ENCODE peak calls at places on chromosomes 7 and 10, in six cellular contexts. E is heart left ventricle, Q is fibroblast of pulmonary artery, T is GM13976, J is natural killer cell, Y is fibroblast of mammary gland. A is an unnamed sample.

GRCh38 chr10:24718031-24718855 is 5.4 kb downstream of the ARHGAP21 start:
- DNase-seq in E (no peak), Q (peak; percentile 86), T (no peak), J (no peak), Y (peak; percentile 87), A (no peak)

GRCh38 chr7:137968890-137969289 is 33.0 kb downstream of the CREB3L2 start:
- DNase-seq in E (no peak), Q (no peak), T (no peak), J (no peak), Y (no peak), A (no peak)

GRCh38 chr10:31871266-31871887 is 57.3 kb downstream of the ARHGAP12 start:
- DNase-seq in E (no peak), Q (no peak), T (no peak), J (no peak), Y (no peak), A (no peak)

GRCh38 chr10:86350897-86351296 is 15.7 kb downstream of the GRID1 start:
- DNase-seq in E (no peak), Q (no peak), T (no peak), J (no peak), Y (no peak), A (no peak)

GRCh38 chr7:120654241-120654640 is 203.7 kb downstream of the TSPAN12 start:
- DNase-seq in E (no peak), Q (no peak), T (no peak), J (no peak), Y (no peak), A (no peak)

GRCh38 chr10:663844-664243 is 25.6 kb downstream of the DIP2C start:
- DNase-seq in E (no peak), Q (no peak), T (no peak), J (no peak), Y (no peak), A (no peak)

GRCh38 chr7:47482013-47482761 is 99.7 kb downstream of the TNS3 start:
- DNase-seq in E (peak; percentile 67), Q (peak; percentile 83), T (peak; percentile 49), J (no peak), Y (peak; percentile 96), A (peak; percentile 36)

GRCh38 chr10:125999694-126000093 is 103.3 kb downstream of the FANK1 start:
- DNase-seq in E (no peak), Q (no peak), T (no peak), J (no peak), Y (no peak), A (no peak)

DNA sequence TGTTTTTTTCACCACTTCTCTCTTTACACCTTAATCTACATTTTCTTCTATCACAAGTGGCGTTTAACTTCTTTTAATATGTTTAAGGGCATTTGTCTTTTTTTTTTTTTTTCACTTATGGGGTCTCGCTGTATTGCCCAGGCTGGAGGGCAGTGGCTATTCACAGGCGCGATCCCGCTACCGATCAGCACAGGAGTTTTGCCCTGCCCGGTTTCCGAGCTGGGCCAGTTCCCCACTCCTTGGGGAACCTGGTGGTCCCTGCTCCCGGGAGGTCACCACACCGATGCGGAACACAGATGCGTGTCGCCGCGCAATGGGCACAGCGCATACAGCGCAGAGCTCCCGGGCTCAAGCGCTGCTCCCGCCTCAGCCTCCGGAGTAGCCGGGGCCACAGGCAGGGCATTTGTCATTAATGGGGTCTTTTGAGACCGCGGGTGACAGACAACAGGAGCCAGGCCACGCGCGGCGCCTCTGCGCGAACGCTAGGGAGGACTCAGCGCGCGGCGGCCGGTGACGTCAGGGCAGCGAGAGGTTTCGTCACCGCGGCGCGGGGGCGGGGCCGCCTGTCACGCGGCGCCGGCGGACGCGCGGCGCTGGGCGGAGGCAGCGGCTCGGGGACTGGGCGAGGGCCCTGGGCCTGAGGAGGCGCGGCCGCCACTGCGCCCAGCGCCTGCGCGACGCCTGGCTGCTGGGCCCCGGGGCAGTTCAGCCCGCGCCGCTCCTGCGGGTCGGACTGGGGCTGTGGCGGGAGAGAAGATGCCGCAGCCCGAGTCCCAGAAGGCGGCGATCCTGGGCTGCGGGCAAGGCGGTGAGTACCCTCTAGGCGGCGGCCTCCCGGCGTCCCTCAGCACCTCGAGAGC is at the start of gene GALNT11:
- DNase-seq in E (peak; percentile 91), Q (peak; percentile 86), T (peak; percentile 96), J (peak; percentile 95), Y (peak; percentile 77), A (peak; percentile 96)
- TF ChIP-seq CTCF in E (peak; percentile 45), Q (peak; percentile 19), T (peak; percentile 22), J (no peak), Y (no peak), A (no peak)

DNA sequence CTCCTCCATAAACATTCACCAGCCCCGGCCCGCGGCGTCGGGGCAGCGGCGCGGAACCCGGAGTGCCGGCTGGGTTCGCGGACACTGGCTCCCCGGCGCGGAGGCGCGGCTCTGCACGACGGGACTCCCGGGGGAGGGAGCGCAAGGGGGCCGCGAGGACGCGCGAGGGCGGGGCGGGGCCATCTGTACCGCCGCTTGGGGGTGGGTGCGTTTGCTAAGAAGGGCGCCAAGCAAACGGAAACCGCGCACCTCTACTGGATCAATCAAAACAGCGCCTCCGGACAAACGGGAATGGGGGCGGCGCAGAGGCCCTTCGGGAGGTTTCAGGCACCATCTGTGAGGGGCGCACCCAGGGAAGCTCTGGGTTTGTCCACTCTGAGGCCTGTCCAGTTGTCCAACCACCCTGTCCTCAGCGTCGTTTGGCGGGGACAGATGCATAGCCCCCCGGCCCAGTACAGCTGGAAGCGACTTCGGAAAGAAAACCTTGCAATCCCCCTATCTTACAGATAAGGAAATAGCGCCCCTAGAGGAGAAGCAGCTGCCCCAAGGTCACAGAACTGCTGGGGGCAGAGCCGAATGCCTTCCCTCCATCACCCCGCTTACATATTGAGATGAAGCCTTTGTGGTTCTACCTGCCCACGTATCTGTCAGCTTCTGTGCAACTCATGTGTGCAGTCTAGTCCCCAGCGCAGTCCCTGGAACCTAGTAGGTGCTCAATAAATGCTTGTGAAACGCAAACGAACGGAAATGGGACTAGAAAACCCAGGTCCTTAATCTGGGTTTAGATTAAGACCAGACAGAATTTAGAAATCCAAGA is 10.7 kb upstream of the SLIT1 start:
- DNase-seq in E (peak; percentile 59), Q (peak; percentile 46), T (peak; percentile 83), J (peak; percentile 35), Y (peak; percentile 54), A (peak; percentile 89)
- TF ChIP-seq CTCF in E (peak; percentile 39), Q (peak; percentile 70), T (peak; percentile 67), J (peak; percentile 87), Y (peak; percentile 80), A (peak; percentile 66)

GRCh38 chr7:133082390-133082766 is 488 bp upstream of the CHCHD3 start:
- DNase-seq in E (no peak), Q (no peak), T (no peak), J (no peak), Y (no peak), A (no peak)
- TF ChIP-seq CTCF in E (no peak), Q (no peak), T (no peak), J (no peak), Y (no peak), A (no peak)

GRCh38 chr7:30851651-30852359 is 59.8 kb upstream of the AQP1 start:
- DNase-seq in E (no peak), Q (no peak), T (no peak), J (no peak), Y (peak; percentile 40), A (no peak)
- TF ChIP-seq CTCF in E (no peak), Q (no peak), T (no peak), J (no peak), Y (no peak), A (no peak)

GRCh38 chr7:3695602-3696001 is 394.6 kb downstream of the SDK1 start:
- DNase-seq in E (no peak), Q (peak; percentile 14), T (no peak), J (no peak), Y (peak; percentile 15), A (no peak)
- TF ChIP-seq CTCF in E (no peak), Q (peak; percentile 28), T (no peak), J (no peak), Y (peak; percentile 26), A (no peak)